ENCODE peak calls at places on chromosome 4, in five cellular contexts. A, M, E, O and W are unnamed samples. For H3K4me1, the result is how much of the 10 kb centered on the place peaks cover.

GRCh38 chr4:121330180-121330665 is 50.6 kb downstream of the QRFPR start:
- DNase-seq in E (no peak), A (no peak), M (no peak), O (no peak), W (no peak)

GRCh38 chr4:166091914-166092510 is 219.0 kb downstream of the TLL1 start:
- DNase-seq in O (no peak), A (peak), M (peak), E (peak), W (no peak)

GRCh38 chr4:33882246-33882990 is 2361.9 kb downstream of the ARAP2 start:
- DNase-seq in M (no peak), A (no peak), E (peak), O (no peak), W (no peak)

GRCh38 chr4:6443035-6444023 is 29.1 kb downstream of the PPP2R2C start:
- DNase-seq in E (no peak), O (no peak), A (no peak), M (no peak), W (no peak)

GRCh38 chr4:972651-973424 is 531 bp downstream of the DGKQ start:
- DNase-seq in A (no peak), O (peak), M (peak), E (peak), W (peak)

GRCh38 chr4:153471691-153472080 is 5.5 kb downstream of the TMEM131L start:
- DNase-seq in M (peak), E (no peak), A (no peak), O (no peak), W (no peak)

GRCh38 chr4:51894246-51894645 is 51.3 kb downstream of the DCUN1D4 start:
- DNase-seq in E (peak), O (no peak), A (peak), M (peak), W (no peak)

GRCh38 chr4:53714377-53715140 is 123.3 kb upstream of the LNX1 start:
- DNase-seq in O (no peak), M (no peak), A (peak), E (peak), W (no peak)

GRCh38 chr4:30714408-30715031 is 5.6 kb upstream of the PCDH7 start:
- DNase-seq in M (peak), O (no peak), E (peak), A (peak), W (peak)

GRCh38 chr4:24137963-24138601 is 248.2 kb upstream of the PPARGC1A start:
- DNase-seq in O (no peak), M (no peak), A (no peak), E (no peak), W (peak)

GRCh38 chr4:15385928-15386327 is 41.9 kb upstream of the C1QTNF7 start:
- DNase-seq in O (peak), M (no peak), E (no peak), A (no peak), W (no peak)

GRCh38 chr4:8247047-8247930 is 22.3 kb upstream of the HTRA3 start:
- DNase-seq in A (no peak), M (no peak), O (peak), E (peak), W (no peak)

GRCh38 chr4:82706349-82707000 is 92.1 kb downstream of the SCD5 start:
- DNase-seq in O (no peak), M (peak), E (peak), A (no peak), W (no peak)

GRCh38 chr4:156497486-156497885 is 474.1 kb downstream of the PDGFC start:
- DNase-seq in M (no peak), E (no peak), A (no peak), O (no peak), W (no peak)

GRCh38 chr4:163492951-163493504 is 1.5 kb upstream of the TMA16 start:
- DNase-seq in A (no peak), E (peak), O (no peak), M (no peak), W (no peak)
- H3K9ac ChIP-seq in A (no peak), E (no peak), O (no peak), M (no peak), W (no peak)

GRCh38 chr4:159484861-159485260 is 382.0 kb downstream of the RAPGEF2 start:
- DNase-seq in E (no peak), M (peak), A (no peak), O (no peak), W (no peak)
- H3K4me3 ChIP-seq in E (no peak), M (no peak), A (no peak), O (no peak), W (no peak)

GRCh38 chr4:184794470-184794869 is 31.3 kb downstream of the ACSL1 start:
- DNase-seq in A (no peak), E (no peak), O (no peak), M (no peak), W (no peak)

GRCh38 chr4:184792334-184792733 is 33.4 kb downstream of the ACSL1 start:
- DNase-seq in O (no peak), E (no peak), M (no peak), A (no peak), W (no peak)

GRCh38 chr4:184795214-184795844 is 30.4 kb downstream of the ACSL1 start:
- DNase-seq in E (no peak), O (no peak), A (no peak), M (no peak), W (no peak)

GRCh38 chr4:184793735-184794355 is 31.9 kb downstream of the ACSL1 start:
- DNase-seq in M (no peak), O (no peak), A (no peak), E (no peak), W (no peak)

GRCh38 chr4:184792950-184793555 is 32.7 kb downstream of the ACSL1 start:
- DNase-seq in M (peak), O (no peak), A (peak), E (peak), W (no peak)
- H3K4me1 ChIP-seq in M (under half), O (under half), A (under half), E (under half), W (under half)

DNA sequence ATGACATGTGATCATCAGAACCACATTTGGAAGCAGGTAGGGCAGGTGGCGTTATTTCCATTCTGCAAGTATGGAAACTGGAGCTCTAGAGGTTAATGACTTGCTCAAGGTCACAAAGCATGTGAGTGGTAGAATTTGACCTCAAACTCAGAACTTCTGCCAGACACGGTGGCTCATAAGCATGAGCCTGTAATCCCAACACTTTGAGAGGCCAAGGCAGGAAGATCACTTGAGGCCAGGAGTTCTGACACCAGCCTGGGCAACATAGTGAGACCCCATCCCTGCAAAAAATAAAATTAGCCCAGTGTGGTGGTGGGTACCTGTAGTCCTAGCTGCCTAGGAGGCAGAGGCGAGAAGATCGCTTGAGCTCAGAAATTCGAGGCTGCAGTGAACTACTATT is 139.2 kb downstream of the PALLD start:
- DNase-seq in M (no peak), E (peak), A (no peak), O (no peak), W (no peak)
- H3K9ac ChIP-seq in M (no peak), E (no peak), A (no peak), O (no peak), W (no peak)

GRCh38 chr4:151624606-151625565 is 135.9 kb downstream of the GATB start:
- DNase-seq in M (no peak), E (peak), O (no peak), A (no peak), W (no peak)

GRCh38 chr4:151626228-151626627 is 134.6 kb downstream of the GATB start:
- DNase-seq in O (no peak), A (no peak), E (no peak), M (no peak), W (no peak)

GRCh38 chr4:151631349-151631748 is 129.5 kb downstream of the GATB start:
- DNase-seq in E (no peak), A (no peak), M (no peak), O (no peak), W (no peak)

GRCh38 chr4:151629097-151629783 is 131.6 kb downstream of the GATB start:
- DNase-seq in A (no peak), M (no peak), O (no peak), E (no peak), W (no peak)

DNA sequence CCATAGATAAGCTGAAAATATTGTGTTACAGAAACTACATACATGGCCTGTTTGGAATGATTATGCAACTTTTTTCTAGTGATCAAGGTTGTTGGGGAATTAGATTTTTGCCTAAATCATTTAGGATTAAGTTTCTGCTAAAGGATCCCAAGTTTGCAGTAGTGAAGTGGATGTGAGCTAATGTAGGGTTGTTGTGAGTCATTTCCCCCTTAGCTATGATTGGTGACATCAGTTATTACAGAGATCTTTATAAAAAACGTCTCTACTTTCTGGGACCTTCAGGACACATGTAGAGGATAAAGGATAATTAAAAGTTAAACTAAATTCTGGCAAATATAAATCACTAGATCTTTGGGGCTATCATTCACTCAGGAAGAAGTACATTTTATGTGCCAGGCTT is 133.3 kb downstream of the GATB start:
- DNase-seq in A (peak), E (peak), O (no peak), M (peak), W (no peak)
- H3K4me3 ChIP-seq in A (no peak), E (no peak), O (no peak), M (no peak), W (no peak)

GRCh38 chr4:163666335-163666888 is 171.9 kb downstream of the TMA16 start:
- DNase-seq in E (no peak), M (no peak), O (no peak), A (no peak), W (no peak)

GRCh38 chr4:163662761-163663160 is 168.3 kb downstream of the TMA16 start:
- DNase-seq in A (no peak), E (no peak), M (no peak), O (no peak), W (no peak)

GRCh38 chr4:163665521-163666334 is 171.2 kb downstream of the TMA16 start:
- DNase-seq in E (no peak), O (no peak), A (no peak), M (no peak), W (no peak)

GRCh38 chr4:163663454-163664225 is 169.2 kb downstream of the TMA16 start:
- DNase-seq in O (no peak), A (no peak), E (no peak), M (no peak), W (no peak)
- H3K4me1 ChIP-seq in O (under half), A (under half), E (under half), M (under half), W (under half)

GRCh38 chr4:80062527-80062926 is 10.5 kb downstream of the ANTXR2 start:
- DNase-seq in M (no peak), O (no peak), E (peak), A (no peak), W (no peak)

GRCh38 chr4:80053140-80053910 is 19.7 kb downstream of the ANTXR2 start:
- DNase-seq in O (no peak), E (no peak), A (no peak), M (no peak), W (no peak)

GRCh38 chr4:80054375-80054774 is 18.7 kb downstream of the ANTXR2 start:
- DNase-seq in O (no peak), E (no peak), A (no peak), M (no peak), W (no peak)

GRCh38 chr4:80058740-80059139 is 14.3 kb downstream of the ANTXR2 start:
- DNase-seq in A (peak), M (no peak), O (no peak), E (peak), W (no peak)
- H3K9ac ChIP-seq in A (no peak), M (no peak), O (no peak), E (peak), W (no peak)

GRCh38 chr4:16896871-16897270 is 1.6 kb downstream of the LDB2 start:
- DNase-seq in M (no peak), A (peak), O (no peak), E (peak), W (no peak)

GRCh38 chr4:16900325-16900724 is 1.9 kb upstream of the LDB2 start:
- DNase-seq in A (no peak), E (no peak), O (no peak), M (no peak), W (no peak)

GRCh38 chr4:16897351-16897750 is 1.1 kb downstream of the LDB2 start:
- DNase-seq in A (peak), O (no peak), M (no peak), E (peak), W (no peak)

GRCh38 chr4:16894406-16894805 is 4.0 kb downstream of the LDB2 start:
- DNase-seq in M (no peak), O (no peak), A (peak), E (peak), W (no peak)

DNA sequence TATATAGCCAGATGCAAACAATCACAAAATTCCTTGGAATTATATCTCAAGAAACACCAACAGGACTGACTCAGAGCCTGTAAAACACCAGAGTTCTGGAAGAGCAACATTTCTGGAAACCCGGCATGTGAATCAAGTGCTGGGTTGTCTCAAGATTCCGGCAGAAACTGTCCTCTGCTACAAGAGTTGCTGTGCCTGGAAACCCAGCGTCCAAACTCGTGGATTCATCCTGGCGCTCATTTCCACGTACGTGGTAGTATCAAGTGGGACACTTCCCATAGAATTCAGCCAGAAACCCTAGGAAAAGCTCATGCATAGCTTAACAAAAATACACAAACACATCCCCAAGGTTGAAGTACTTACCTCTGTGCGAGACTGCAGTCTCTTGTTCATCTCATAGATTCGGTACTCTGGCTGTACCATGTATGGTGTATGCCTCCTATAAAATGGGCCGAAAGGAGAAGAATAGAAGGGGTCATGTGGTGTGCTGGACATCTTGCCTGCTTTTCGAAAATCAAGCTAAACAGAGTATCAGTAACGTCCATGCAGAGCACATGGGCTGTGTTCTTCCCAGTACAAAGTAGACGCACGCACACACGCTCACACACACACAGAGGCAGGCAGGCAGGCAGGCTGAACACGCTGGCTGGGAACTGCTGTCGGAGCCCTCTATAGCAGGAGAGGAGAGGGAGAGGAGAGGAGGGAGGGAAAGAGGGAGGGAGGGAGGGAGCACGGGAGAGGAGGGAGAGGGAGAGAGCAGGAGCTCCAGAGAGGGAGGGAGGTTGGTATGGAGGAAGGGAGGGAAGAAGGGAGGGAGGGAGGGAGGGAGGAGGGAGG is at the start of gene LDB2:
- DNase-seq in M (no peak), E (peak), O (peak), A (peak), W (peak)
- H3K4me3 ChIP-seq in M (no peak), E (peak), O (peak), A (peak), W (peak)

DNA sequence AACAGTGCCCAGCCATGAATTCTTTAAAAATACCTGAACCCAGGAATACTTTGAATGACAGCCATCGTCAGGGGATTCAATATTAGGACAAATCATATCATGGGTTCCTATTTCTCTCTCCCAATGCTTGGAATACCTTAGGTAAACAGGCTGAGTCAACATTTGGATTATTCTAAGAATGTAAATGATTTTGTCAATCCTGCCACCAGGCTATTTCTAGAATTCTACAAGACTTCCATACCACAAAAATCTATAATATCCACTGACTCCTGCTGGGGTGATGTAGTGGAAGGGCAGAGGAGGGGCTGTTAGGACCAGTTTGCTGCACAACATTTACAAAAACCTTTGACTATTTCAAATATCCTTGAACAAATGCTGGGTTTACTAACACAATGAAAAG is 65.2 kb downstream of the IGFBP7 start:
- DNase-seq in M (no peak), O (no peak), E (peak), A (peak), W (no peak)
- H3K4me1 ChIP-seq in M (under half), O (under half), E (half or more), A (under half), W (under half)